ENCODE peak calls at places on chromosomes 5 and 9, in six cellular contexts. One of them, this sample, is unnamed. For H3K9me3, the result is how much of the 10 kb centered on the place peaks cover.

GRCh38 chr5:54470677-54471076 is 15.2 kb downstream of the HSPB3 start:
- DNase-seq in A673: no peak
- DNase-seq in tibial artery: no peak
- DNase-seq in cardiac muscle cell: no peak
- DNase-seq in neural progenitor cell: no peak
- DNase-seq in IMR-90: peak
- DNase-seq in this sample: no peak

GRCh38 chr5:95866431-95867063 is 44.0 kb upstream of the GLRX start:
- DNase-seq in IMR-90: peak
- DNase-seq in A673: no peak
- DNase-seq in cardiac muscle cell: no peak
- DNase-seq in tibial artery: no peak
- DNase-seq in neural progenitor cell: no peak
- DNase-seq in this sample: no peak

GRCh38 chr5:155886311-155887031 is 440.5 kb upstream of the SGCD start:
- DNase-seq in tibial artery: no peak
- DNase-seq in neural progenitor cell: no peak
- DNase-seq in A673: no peak
- DNase-seq in cardiac muscle cell: no peak
- DNase-seq in IMR-90: no peak
- DNase-seq in this sample: no peak

GRCh38 chr5:92850886-92851285 is 730.1 kb downstream of the NR2F1-AS1 start:
- DNase-seq in A673: no peak
- DNase-seq in tibial artery: no peak
- DNase-seq in neural progenitor cell: no peak
- DNase-seq in IMR-90: peak
- DNase-seq in cardiac muscle cell: no peak
- DNase-seq in this sample: no peak

GRCh38 chr9:121902483-121903135 is 190.5 kb downstream of the TTLL11 start:
- DNase-seq in A673: no peak
- DNase-seq in neural progenitor cell: no peak
- DNase-seq in IMR-90: peak
- DNase-seq in tibial artery: no peak
- DNase-seq in cardiac muscle cell: no peak
- DNase-seq in this sample: no peak

GRCh38 chr9:123339666-123340414 is 16.2 kb upstream of the CRB2 start:
- DNase-seq in cardiac muscle cell: no peak
- DNase-seq in neural progenitor cell: no peak
- DNase-seq in IMR-90: no peak
- DNase-seq in tibial artery: no peak
- DNase-seq in A673: peak
- DNase-seq in this sample: no peak

GRCh38 chr5:174735498-174736350 is 11.3 kb downstream of the MSX2 start:
- DNase-seq in A673: no peak
- DNase-seq in tibial artery: no peak
- DNase-seq in IMR-90: no peak
- DNase-seq in neural progenitor cell: peak
- DNase-seq in cardiac muscle cell: peak
- DNase-seq in this sample: no peak

GRCh38 chr9:98962861-98963260 is 19.2 kb downstream of the COL15A1 start:
- DNase-seq in cardiac muscle cell: peak
- DNase-seq in A673: no peak
- DNase-seq in tibial artery: no peak
- DNase-seq in IMR-90: peak
- DNase-seq in neural progenitor cell: no peak
- DNase-seq in this sample: no peak

GRCh38 chr9:85859751-85860150 is 81.2 kb upstream of the NAA35 start:
- DNase-seq in neural progenitor cell: no peak
- DNase-seq in cardiac muscle cell: no peak
- DNase-seq in tibial artery: no peak
- DNase-seq in A673: no peak
- DNase-seq in IMR-90: no peak
- DNase-seq in this sample: no peak

GRCh38 chr9:134996591-134997530 is 79.1 kb upstream of the FCN1 start:
- DNase-seq in neural progenitor cell: no peak
- DNase-seq in cardiac muscle cell: no peak
- DNase-seq in tibial artery: no peak
- DNase-seq in A673: no peak
- DNase-seq in IMR-90: no peak
- DNase-seq in this sample: no peak

GRCh38 chr9:135002336-135002735 is 84.6 kb upstream of the FCN1 start:
- DNase-seq in cardiac muscle cell: no peak
- DNase-seq in neural progenitor cell: no peak
- DNase-seq in tibial artery: no peak
- DNase-seq in A673: no peak
- DNase-seq in IMR-90: no peak
- DNase-seq in this sample: no peak

GRCh38 chr9:135004772-135005171 is 82.7 kb upstream of the OLFM1 start:
- DNase-seq in IMR-90: no peak
- DNase-seq in A673: no peak
- DNase-seq in cardiac muscle cell: no peak
- DNase-seq in neural progenitor cell: no peak
- DNase-seq in tibial artery: no peak
- DNase-seq in this sample: no peak

GRCh38 chr9:135001526-135001925 is 83.8 kb upstream of the FCN1 start:
- DNase-seq in tibial artery: no peak
- DNase-seq in neural progenitor cell: no peak
- DNase-seq in cardiac muscle cell: no peak
- DNase-seq in IMR-90: no peak
- DNase-seq in A673: no peak
- DNase-seq in this sample: no peak

DNA sequence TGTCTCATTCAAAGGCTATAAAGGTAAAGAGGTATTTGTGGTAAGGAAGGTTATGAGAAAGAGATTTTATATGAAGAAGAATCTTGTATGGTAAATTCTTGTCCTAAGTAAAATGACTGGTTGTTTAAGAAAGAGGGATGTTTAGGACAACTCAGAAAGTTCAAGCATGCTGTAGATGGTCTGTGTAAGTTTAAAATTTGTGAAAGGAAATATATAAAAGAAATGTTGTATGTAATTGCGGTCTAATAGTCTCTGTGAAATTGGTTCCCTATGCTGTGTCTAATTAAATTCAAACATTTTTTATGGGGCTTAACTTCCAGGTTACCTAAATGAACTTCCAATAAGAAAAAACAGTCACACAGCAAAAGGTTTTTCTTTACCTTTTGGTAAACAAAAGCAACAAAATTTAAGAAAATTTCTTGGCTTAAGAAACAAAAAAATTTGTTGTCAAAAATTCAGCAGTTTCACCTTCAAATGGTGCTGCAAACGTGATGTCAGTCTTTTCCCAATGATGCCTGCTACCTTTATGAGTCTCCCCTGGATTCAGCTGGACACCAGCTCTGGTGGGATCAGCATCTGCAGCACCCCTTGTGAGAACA is 83.0 kb upstream of the FCN1 start:
- DNase-seq in A673: no peak
- DNase-seq in cardiac muscle cell: no peak
- DNase-seq in neural progenitor cell: peak
- DNase-seq in tibial artery: no peak
- DNase-seq in IMR-90: no peak
- DNase-seq in this sample: no peak
- H3K9me3 ChIP-seq in A673: under half
- H3K9me3 ChIP-seq in cardiac muscle cell: under half
- H3K9me3 ChIP-seq in neural progenitor cell: under half
- H3K9me3 ChIP-seq in tibial artery: under half
- H3K9me3 ChIP-seq in IMR-90: under half
- H3K9me3 ChIP-seq in this sample: under half

DNA sequence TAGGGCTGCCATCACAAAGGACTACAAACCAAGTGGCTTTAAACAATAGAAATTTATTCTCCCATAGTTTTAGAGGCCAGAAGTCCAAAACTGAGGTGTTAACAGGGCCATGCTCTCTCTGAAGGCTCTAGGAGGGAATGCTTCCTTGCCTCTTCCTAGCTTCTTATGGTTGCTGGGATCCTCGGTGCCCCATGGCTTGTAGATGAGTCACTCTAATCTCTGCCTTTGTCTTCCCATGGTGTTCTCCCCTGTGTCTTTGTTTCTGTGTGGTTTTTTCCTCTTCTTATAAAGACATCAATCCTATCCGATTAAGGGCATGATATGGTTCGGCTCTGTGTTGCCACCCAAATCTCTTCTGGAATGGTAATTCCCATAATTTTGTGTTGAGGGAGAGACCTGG is 178.8 kb upstream of the NREP start:
- DNase-seq in cardiac muscle cell: no peak
- DNase-seq in tibial artery: no peak
- DNase-seq in neural progenitor cell: peak
- DNase-seq in IMR-90: no peak
- DNase-seq in A673: peak
- DNase-seq in this sample: no peak
- TF ChIP-seq CTCF in cardiac muscle cell: no peak
- TF ChIP-seq CTCF in tibial artery: no peak
- TF ChIP-seq CTCF in neural progenitor cell: no peak
- TF ChIP-seq CTCF in IMR-90: no peak
- TF ChIP-seq CTCF in A673: no peak
- TF ChIP-seq CTCF in this sample: no peak

GRCh38 chr5:127288676-127289075 is 1.9 kb upstream of the MEGF10 start:
- DNase-seq in A673: no peak
- DNase-seq in cardiac muscle cell: no peak
- DNase-seq in neural progenitor cell: no peak
- DNase-seq in tibial artery: no peak
- DNase-seq in IMR-90: no peak
- DNase-seq in this sample: no peak

GRCh38 chr5:127292030-127292735 is 1.6 kb downstream of the MEGF10 start:
- DNase-seq in tibial artery: no peak
- DNase-seq in A673: no peak
- DNase-seq in neural progenitor cell: no peak
- DNase-seq in cardiac muscle cell: no peak
- DNase-seq in IMR-90: no peak
- DNase-seq in this sample: no peak

GRCh38 chr5:127293373-127293772 is 2.8 kb downstream of the MEGF10 start:
- DNase-seq in IMR-90: no peak
- DNase-seq in A673: no peak
- DNase-seq in tibial artery: no peak
- DNase-seq in neural progenitor cell: no peak
- DNase-seq in cardiac muscle cell: no peak
- DNase-seq in this sample: no peak

GRCh38 chr5:127290019-127290945 is at the start of gene MEGF10:
- DNase-seq in tibial artery: no peak
- DNase-seq in A673: peak
- DNase-seq in IMR-90: peak
- DNase-seq in cardiac muscle cell: peak
- DNase-seq in neural progenitor cell: peak
- DNase-seq in this sample: no peak

DNA sequence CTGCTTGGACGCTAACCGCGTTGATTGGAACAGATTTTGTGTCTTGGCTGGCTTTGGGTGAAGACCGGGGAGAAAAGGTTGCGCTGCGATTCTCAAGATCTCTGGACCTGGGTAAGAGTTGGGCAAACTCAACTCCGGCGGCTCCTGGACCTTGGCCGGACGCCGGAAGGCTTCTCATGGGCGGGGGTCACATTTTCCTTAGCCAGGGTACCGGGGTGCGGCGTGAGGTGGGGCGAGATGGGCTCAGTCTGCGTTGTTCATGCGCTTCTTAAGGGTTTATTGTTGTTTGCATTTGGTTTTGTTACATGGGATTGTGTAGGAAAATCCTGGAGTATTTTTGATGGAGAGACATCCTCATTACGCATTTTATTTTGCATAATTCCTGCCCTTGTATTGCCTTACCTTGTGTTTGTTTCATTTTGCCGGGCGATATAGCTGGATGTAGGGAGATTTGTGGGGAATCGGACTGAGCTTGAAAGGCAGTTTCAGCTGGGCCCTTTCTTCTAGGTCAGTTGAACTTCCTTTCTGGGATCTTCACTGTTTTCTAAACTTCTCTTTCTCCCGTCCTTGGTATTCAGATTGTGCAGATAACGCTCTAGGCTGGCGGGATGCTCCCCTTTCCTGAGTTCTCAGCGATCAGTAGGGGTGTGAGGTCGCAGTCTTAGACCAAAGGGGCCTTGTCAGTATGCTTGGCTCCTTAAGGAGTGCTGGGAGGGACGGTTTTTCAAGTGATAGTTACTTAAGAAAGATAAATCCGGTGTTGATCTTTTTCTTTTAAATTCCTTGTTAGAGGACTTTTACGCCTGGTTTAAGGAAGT is 559 bp downstream of the MEGF10 start:
- DNase-seq in tibial artery: no peak
- DNase-seq in neural progenitor cell: peak
- DNase-seq in IMR-90: no peak
- DNase-seq in cardiac muscle cell: no peak
- DNase-seq in A673: no peak
- DNase-seq in this sample: no peak
- H3K4me3 ChIP-seq in tibial artery: peak
- H3K4me3 ChIP-seq in neural progenitor cell: peak
- H3K4me3 ChIP-seq in IMR-90: no peak
- H3K4me3 ChIP-seq in cardiac muscle cell: peak
- H3K4me3 ChIP-seq in A673: peak
- H3K4me3 ChIP-seq in this sample: peak

GRCh38 chr5:8316608-8317007 is 447.7 kb downstream of the MTRR start:
- DNase-seq in IMR-90: no peak
- DNase-seq in neural progenitor cell: peak
- DNase-seq in tibial artery: no peak
- DNase-seq in cardiac muscle cell: peak
- DNase-seq in A673: no peak
- DNase-seq in this sample: no peak
- H3K9me3 ChIP-seq in IMR-90: under half
- H3K9me3 ChIP-seq in neural progenitor cell: under half
- H3K9me3 ChIP-seq in tibial artery: under half
- H3K9me3 ChIP-seq in cardiac muscle cell: under half
- H3K9me3 ChIP-seq in A673: under half
- H3K9me3 ChIP-seq in this sample: under half

GRCh38 chr5:69048233-69048632 is 45.6 kb upstream of the SLC30A5 start:
- DNase-seq in cardiac muscle cell: peak
- DNase-seq in tibial artery: no peak
- DNase-seq in neural progenitor cell: peak
- DNase-seq in IMR-90: no peak
- DNase-seq in A673: peak
- DNase-seq in this sample: no peak
- TF ChIP-seq CTCF in cardiac muscle cell: peak
- TF ChIP-seq CTCF in tibial artery: no peak
- TF ChIP-seq CTCF in neural progenitor cell: peak
- TF ChIP-seq CTCF in IMR-90: peak
- TF ChIP-seq CTCF in A673: peak
- TF ChIP-seq CTCF in this sample: peak

DNA sequence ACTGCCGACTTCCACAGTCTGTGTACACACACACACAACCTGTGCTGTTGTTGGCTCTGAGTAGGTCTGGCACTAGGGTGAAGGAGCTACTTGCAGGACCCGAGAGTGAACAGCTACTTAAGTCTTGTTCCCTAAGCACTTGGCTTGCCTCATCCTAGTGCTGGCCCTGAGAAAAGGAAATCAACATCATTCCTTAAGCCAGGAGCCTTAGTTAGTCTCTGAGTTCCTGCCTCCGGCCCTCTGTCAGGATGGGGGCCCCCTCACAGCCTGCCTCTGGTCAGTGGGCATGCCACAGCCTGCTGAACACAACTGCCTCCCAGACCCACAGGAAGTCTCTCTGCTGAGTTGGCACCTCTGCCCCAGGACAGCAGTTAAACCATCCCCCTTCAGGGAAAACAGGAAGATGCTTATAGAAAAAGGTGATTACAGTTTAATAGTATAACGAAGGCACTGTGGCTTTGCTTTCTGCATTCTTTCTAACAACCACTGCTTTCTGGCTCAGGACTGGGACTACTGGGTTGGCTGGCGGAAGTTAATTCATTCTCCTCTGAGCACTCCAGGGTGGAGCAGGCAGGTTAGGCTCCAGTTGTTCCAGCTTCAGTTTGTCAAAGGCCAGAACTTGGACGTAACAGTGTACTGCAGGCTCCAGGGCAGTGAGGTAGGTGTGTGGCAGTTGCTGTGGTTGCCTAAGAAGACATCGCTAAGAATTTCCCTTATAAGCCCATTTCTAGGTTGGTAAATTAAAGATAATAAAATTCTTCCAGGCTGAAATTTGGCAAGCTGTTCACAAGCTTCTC is 2.8 kb downstream of the MAMDC2 start:
- DNase-seq in cardiac muscle cell: no peak
- DNase-seq in tibial artery: peak
- DNase-seq in A673: no peak
- DNase-seq in IMR-90: no peak
- DNase-seq in neural progenitor cell: no peak
- DNase-seq in this sample: peak
- H3K4me3 ChIP-seq in cardiac muscle cell: no peak
- H3K4me3 ChIP-seq in tibial artery: peak
- H3K4me3 ChIP-seq in A673: no peak
- H3K4me3 ChIP-seq in IMR-90: no peak
- H3K4me3 ChIP-seq in neural progenitor cell: no peak
- H3K4me3 ChIP-seq in this sample: peak